ENCODE peak calls at places on chromosomes 1 and 21, in seven cellular contexts. One of them, this sample, is unnamed.

GRCh38 chr1:3230553-3230952 is 161.6 kb downstream of the PRDM16 start:
- DNase-seq in neural progenitor cell: no peak
- DNase-seq in brain microvascular endothelial cell: no peak
- DNase-seq in heart right ventricle: no peak
- DNase-seq in ovary: no peak
- DNase-seq in pancreas: no peak
- DNase-seq in foreskin keratinocyte: no peak
- DNase-seq in this sample: no peak

GRCh38 chr1:228698017-228698329 is 37.3 kb upstream of the RHOU start:
- DNase-seq in neural progenitor cell: no peak
- DNase-seq in brain microvascular endothelial cell: no peak
- DNase-seq in heart right ventricle: no peak
- DNase-seq in ovary: no peak
- DNase-seq in pancreas: no peak
- DNase-seq in foreskin keratinocyte: no peak
- DNase-seq in this sample: no peak

GRCh38 chr21:31457675-31458074 is 113.6 kb upstream of the TIAM1 start:
- DNase-seq in neural progenitor cell: peak
- DNase-seq in brain microvascular endothelial cell: no peak
- DNase-seq in heart right ventricle: no peak
- DNase-seq in ovary: no peak
- DNase-seq in pancreas: no peak
- DNase-seq in foreskin keratinocyte: no peak
- DNase-seq in this sample: no peak

GRCh38 chr21:45805321-45805720 is 161.8 kb downstream of the PCBP3 start:
- DNase-seq in neural progenitor cell: no peak
- DNase-seq in brain microvascular endothelial cell: no peak
- DNase-seq in heart right ventricle: no peak
- DNase-seq in ovary: no peak
- DNase-seq in pancreas: no peak
- DNase-seq in foreskin keratinocyte: no peak
- DNase-seq in this sample: no peak

GRCh38 chr1:25520446-25521061 is 22.9 kb upstream of the LDLRAP1 start:
- DNase-seq in neural progenitor cell: peak
- DNase-seq in brain microvascular endothelial cell: peak
- DNase-seq in heart right ventricle: peak
- DNase-seq in ovary: peak
- DNase-seq in pancreas: peak
- DNase-seq in foreskin keratinocyte: no peak
- DNase-seq in this sample: peak

GRCh38 chr1:161915051-161915503 is 108.6 kb downstream of the OLFML2B start:
- DNase-seq in neural progenitor cell: no peak
- DNase-seq in brain microvascular endothelial cell: peak
- DNase-seq in heart right ventricle: no peak
- DNase-seq in ovary: no peak
- DNase-seq in pancreas: no peak
- DNase-seq in foreskin keratinocyte: no peak
- DNase-seq in this sample: no peak

GRCh38 chr1:196877964-196878363 is 9.9 kb upstream of the CFHR4 start:
- DNase-seq in neural progenitor cell: peak
- DNase-seq in brain microvascular endothelial cell: no peak
- DNase-seq in heart right ventricle: no peak
- DNase-seq in ovary: no peak
- DNase-seq in pancreas: no peak
- DNase-seq in foreskin keratinocyte: no peak
- DNase-seq in this sample: peak

GRCh38 chr1:162145280-162145965 is 75.9 kb downstream of the NOS1AP start:
- DNase-seq in neural progenitor cell: peak
- DNase-seq in brain microvascular endothelial cell: no peak
- DNase-seq in heart right ventricle: no peak
- DNase-seq in ovary: no peak
- DNase-seq in pancreas: no peak
- DNase-seq in foreskin keratinocyte: no peak
- DNase-seq in this sample: no peak

GRCh38 chr1:156293098-156293434 is 2.4 kb downstream of the GLMP start:
- DNase-seq in neural progenitor cell: no peak
- DNase-seq in brain microvascular endothelial cell: no peak
- DNase-seq in heart right ventricle: no peak
- DNase-seq in ovary: no peak
- DNase-seq in pancreas: no peak
- DNase-seq in foreskin keratinocyte: no peak
- DNase-seq in this sample: no peak

GRCh38 chr1:160143695-160144094 is 7.7 kb upstream of the ATP1A4 start:
- DNase-seq in neural progenitor cell: no peak
- DNase-seq in brain microvascular endothelial cell: no peak
- DNase-seq in heart right ventricle: no peak
- DNase-seq in ovary: no peak
- DNase-seq in pancreas: no peak
- DNase-seq in foreskin keratinocyte: no peak
- DNase-seq in this sample: no peak

GRCh38 chr1:40535732-40536131 is 4.3 kb downstream of the ZNF684 start:
- DNase-seq in neural progenitor cell: no peak
- DNase-seq in brain microvascular endothelial cell: no peak
- DNase-seq in heart right ventricle: no peak
- DNase-seq in ovary: no peak
- DNase-seq in pancreas: no peak
- DNase-seq in foreskin keratinocyte: no peak
- DNase-seq in this sample: no peak

GRCh38 chr1:53946252-53947171 is at the start of gene LRRC42:
- DNase-seq in neural progenitor cell: peak
- DNase-seq in brain microvascular endothelial cell: no peak
- DNase-seq in heart right ventricle: no peak
- DNase-seq in ovary: no peak
- DNase-seq in pancreas: no peak
- DNase-seq in foreskin keratinocyte: no peak
- DNase-seq in this sample: peak

GRCh38 chr1:243391355-243391754 is 135.5 kb downstream of the SDCCAG8 start:
- DNase-seq in neural progenitor cell: no peak
- DNase-seq in brain microvascular endothelial cell: no peak
- DNase-seq in heart right ventricle: no peak
- DNase-seq in ovary: no peak
- DNase-seq in pancreas: no peak
- DNase-seq in foreskin keratinocyte: no peak
- DNase-seq in this sample: no peak

GRCh38 chr1:39395357-39395831 is 96.0 kb upstream of the BMP8A start:
- DNase-seq in neural progenitor cell: no peak
- DNase-seq in brain microvascular endothelial cell: peak
- DNase-seq in heart right ventricle: no peak
- DNase-seq in ovary: no peak
- DNase-seq in pancreas: no peak
- DNase-seq in foreskin keratinocyte: peak
- DNase-seq in this sample: peak

GRCh38 chr1:232149302-232150201 is 480.4 kb downstream of the SIPA1L2 start:
- DNase-seq in neural progenitor cell: no peak
- DNase-seq in brain microvascular endothelial cell: peak
- DNase-seq in heart right ventricle: no peak
- DNase-seq in ovary: no peak
- DNase-seq in pancreas: no peak
- DNase-seq in foreskin keratinocyte: peak
- DNase-seq in this sample: peak

GRCh38 chr1:205576011-205576410 is 55.8 kb downstream of the ELK4 start:
- DNase-seq in neural progenitor cell: no peak
- DNase-seq in brain microvascular endothelial cell: no peak
- DNase-seq in heart right ventricle: no peak
- DNase-seq in ovary: no peak
- DNase-seq in pancreas: peak
- DNase-seq in foreskin keratinocyte: no peak
- DNase-seq in this sample: no peak

GRCh38 chr1:50930193-50930592 is 29.9 kb downstream of the FAF1 start:
- DNase-seq in neural progenitor cell: no peak
- DNase-seq in brain microvascular endothelial cell: no peak
- DNase-seq in heart right ventricle: no peak
- DNase-seq in ovary: no peak
- DNase-seq in pancreas: no peak
- DNase-seq in foreskin keratinocyte: no peak
- DNase-seq in this sample: no peak

GRCh38 chr1:202576816-202577215 is 133.4 kb downstream of the SYT2 start:
- DNase-seq in neural progenitor cell: no peak
- DNase-seq in brain microvascular endothelial cell: peak
- DNase-seq in heart right ventricle: no peak
- DNase-seq in ovary: no peak
- DNase-seq in pancreas: no peak
- DNase-seq in foreskin keratinocyte: no peak
- DNase-seq in this sample: no peak

GRCh38 chr1:218348628-218349185 is 3.6 kb downstream of the TGFB2 start:
- DNase-seq in neural progenitor cell: no peak
- DNase-seq in brain microvascular endothelial cell: no peak
- DNase-seq in heart right ventricle: no peak
- DNase-seq in ovary: no peak
- DNase-seq in pancreas: no peak
- DNase-seq in foreskin keratinocyte: no peak
- DNase-seq in this sample: no peak

GRCh38 chr1:205543351-205544305 is 39.2 kb downstream of the CDK18 start:
- DNase-seq in neural progenitor cell: peak
- DNase-seq in brain microvascular endothelial cell: peak
- DNase-seq in heart right ventricle: peak
- DNase-seq in ovary: peak
- DNase-seq in pancreas: peak
- DNase-seq in foreskin keratinocyte: peak
- DNase-seq in this sample: peak

GRCh38 chr1:223364685-223365382 is 858 bp upstream of the SUSD4 start:
- DNase-seq in neural progenitor cell: peak
- DNase-seq in brain microvascular endothelial cell: no peak
- DNase-seq in heart right ventricle: peak
- DNase-seq in ovary: peak
- DNase-seq in pancreas: peak
- DNase-seq in foreskin keratinocyte: no peak
- DNase-seq in this sample: no peak

GRCh38 chr1:10900691-10901090 is 104.2 kb upstream of the CASZ1 start:
- DNase-seq in neural progenitor cell: no peak
- DNase-seq in brain microvascular endothelial cell: no peak
- DNase-seq in heart right ventricle: no peak
- DNase-seq in ovary: no peak
- DNase-seq in pancreas: no peak
- DNase-seq in foreskin keratinocyte: peak
- DNase-seq in this sample: peak

GRCh38 chr1:67685067-67685557 is at the start of gene GADD45A:
- DNase-seq in neural progenitor cell: peak
- DNase-seq in brain microvascular endothelial cell: peak
- DNase-seq in heart right ventricle: peak
- DNase-seq in ovary: peak
- DNase-seq in pancreas: peak
- DNase-seq in foreskin keratinocyte: peak
- DNase-seq in this sample: peak

GRCh38 chr1:19739628-19740027 is 60.1 kb downstream of the TMCO4 start:
- DNase-seq in neural progenitor cell: no peak
- DNase-seq in brain microvascular endothelial cell: no peak
- DNase-seq in heart right ventricle: no peak
- DNase-seq in ovary: no peak
- DNase-seq in pancreas: no peak
- DNase-seq in foreskin keratinocyte: no peak
- DNase-seq in this sample: peak

GRCh38 chr1:17777818-17778217 is 22.7 kb downstream of the ACTL8 start:
- DNase-seq in neural progenitor cell: no peak
- DNase-seq in brain microvascular endothelial cell: no peak
- DNase-seq in heart right ventricle: no peak
- DNase-seq in ovary: no peak
- DNase-seq in pancreas: no peak
- DNase-seq in foreskin keratinocyte: no peak
- DNase-seq in this sample: no peak

GRCh38 chr1:172898866-172899265 is 151.9 kb downstream of the TNFSF18 start:
- DNase-seq in neural progenitor cell: no peak
- DNase-seq in brain microvascular endothelial cell: peak
- DNase-seq in heart right ventricle: no peak
- DNase-seq in ovary: no peak
- DNase-seq in pancreas: no peak
- DNase-seq in foreskin keratinocyte: no peak
- DNase-seq in this sample: no peak

GRCh38 chr1:228060458-228061190 is 21.9 kb upstream of the ARF1 start:
- DNase-seq in neural progenitor cell: peak
- DNase-seq in brain microvascular endothelial cell: no peak
- DNase-seq in heart right ventricle: no peak
- DNase-seq in ovary: no peak
- DNase-seq in pancreas: peak
- DNase-seq in foreskin keratinocyte: no peak
- DNase-seq in this sample: no peak

GRCh38 chr1:154431586-154432373 is 26.6 kb downstream of the IL6R start:
- DNase-seq in neural progenitor cell: no peak
- DNase-seq in brain microvascular endothelial cell: peak
- DNase-seq in heart right ventricle: no peak
- DNase-seq in ovary: no peak
- DNase-seq in pancreas: no peak
- DNase-seq in foreskin keratinocyte: peak
- DNase-seq in this sample: peak

GRCh38 chr21:25515484-25516405 is 91.5 kb downstream of the MRPL39 start:
- DNase-seq in neural progenitor cell: no peak
- DNase-seq in brain microvascular endothelial cell: peak
- DNase-seq in heart right ventricle: no peak
- DNase-seq in ovary: no peak
- DNase-seq in pancreas: no peak
- DNase-seq in foreskin keratinocyte: no peak
- DNase-seq in this sample: no peak

GRCh38 chr1:91011726-91012125 is 10.1 kb downstream of the ZNF644 start:
- DNase-seq in neural progenitor cell: no peak
- DNase-seq in brain microvascular endothelial cell: peak
- DNase-seq in heart right ventricle: no peak
- DNase-seq in ovary: no peak
- DNase-seq in pancreas: no peak
- DNase-seq in foreskin keratinocyte: no peak
- DNase-seq in this sample: no peak
- TF ChIP-seq CTCF in neural progenitor cell: no peak
- TF ChIP-seq CTCF in brain microvascular endothelial cell: no peak
- TF ChIP-seq CTCF in heart right ventricle: no peak
- TF ChIP-seq CTCF in ovary: no peak
- TF ChIP-seq CTCF in pancreas: no peak
- TF ChIP-seq CTCF in foreskin keratinocyte: no peak
- TF ChIP-seq CTCF in this sample: no peak

GRCh38 chr1:117436528-117436927 is 69.3 kb downstream of the MAN1A2 start:
- DNase-seq in neural progenitor cell: no peak
- DNase-seq in brain microvascular endothelial cell: no peak
- DNase-seq in heart right ventricle: no peak
- DNase-seq in ovary: no peak
- DNase-seq in pancreas: no peak
- DNase-seq in foreskin keratinocyte: no peak
- DNase-seq in this sample: no peak
- H3K27ac ChIP-seq in neural progenitor cell: no peak
- H3K27ac ChIP-seq in brain microvascular endothelial cell: no peak
- H3K27ac ChIP-seq in heart right ventricle: no peak
- H3K27ac ChIP-seq in ovary: no peak
- H3K27ac ChIP-seq in pancreas: no peak
- H3K27ac ChIP-seq in foreskin keratinocyte: no peak
- H3K27ac ChIP-seq in this sample: no peak

GRCh38 chr1:65581120-65581519 is 160.7 kb downstream of the LEPR start:
- DNase-seq in neural progenitor cell: no peak
- DNase-seq in brain microvascular endothelial cell: no peak
- DNase-seq in heart right ventricle: no peak
- DNase-seq in ovary: no peak
- DNase-seq in pancreas: no peak
- DNase-seq in foreskin keratinocyte: no peak
- DNase-seq in this sample: no peak
- TF ChIP-seq CTCF in neural progenitor cell: peak
- TF ChIP-seq CTCF in brain microvascular endothelial cell: peak
- TF ChIP-seq CTCF in heart right ventricle: peak
- TF ChIP-seq CTCF in ovary: no peak
- TF ChIP-seq CTCF in pancreas: no peak
- TF ChIP-seq CTCF in foreskin keratinocyte: peak
- TF ChIP-seq CTCF in this sample: no peak

GRCh38 chr1:9326596-9326995 is 33.9 kb downstream of the SPSB1 start:
- DNase-seq in neural progenitor cell: peak
- DNase-seq in brain microvascular endothelial cell: peak
- DNase-seq in heart right ventricle: no peak
- DNase-seq in ovary: no peak
- DNase-seq in pancreas: no peak
- DNase-seq in foreskin keratinocyte: no peak
- DNase-seq in this sample: no peak
- H3K27ac ChIP-seq in neural progenitor cell: no peak
- H3K27ac ChIP-seq in brain microvascular endothelial cell: no peak
- H3K27ac ChIP-seq in heart right ventricle: peak
- H3K27ac ChIP-seq in ovary: peak
- H3K27ac ChIP-seq in pancreas: no peak
- H3K27ac ChIP-seq in foreskin keratinocyte: no peak
- H3K27ac ChIP-seq in this sample: peak

This sample was measured in RWPE1.